ENCODE peak calls at places on chromosomes 11 and 22, in nine cellular contexts. D is endothelial cell of umbilical vein; Q is mesenchymal stem cell; P is right lobe of liver; Z is uterus; G is H9; M is CD8-positive, alpha-beta T cell; A is Peyer's patch; H is MM.1S. C is an unnamed sample.
A peak's percentile ranks its signal among the peaks of the same experiment; 100 is the strongest.

GRCh38 chr22:22955866-22956535 is 68.4 kb downstream of the IGLL5 start:
- DNase-seq in A (peak; percentile 89), Q (peak; percentile 47), G (peak; percentile 66), Z (peak; percentile 40), P (peak; percentile 74), H (peak; percentile 83), M (peak; percentile 78), D (peak; percentile 43), C (peak; percentile 66)

GRCh38 chr11:131025020-131025419 is 108.7 kb upstream of the SNX19 start:
- DNase-seq in G (peak; percentile 59), D (no peak), M (no peak), A (no peak), Z (no peak), P (no peak), H (no peak), Q (peak; percentile 59), C (no peak)

GRCh38 chr22:20558534-20558933 is 51.1 kb downstream of the MED15 start:
- DNase-seq in Q (no peak), Z (no peak), M (no peak), H (no peak), G (no peak), P (no peak), D (no peak), A (no peak), C (no peak)

GRCh38 chr22:29207562-29208501 is 2.1 kb downstream of the EMID1 start:
- DNase-seq in Z (no peak), D (no peak), M (no peak), P (no peak), G (no peak), Q (no peak), A (no peak), H (no peak), C (no peak)

GRCh38 chr11:133500435-133500834 is 31.9 kb downstream of the OPCML start:
- DNase-seq in G (peak; percentile 25), M (no peak), P (no peak), Z (no peak), D (no peak), Q (no peak), A (no peak), H (no peak), C (no peak)

GRCh38 chr11:100354736-100355135 is 332.4 kb upstream of the ARHGAP42 start:
- DNase-seq in Q (peak; percentile 5), H (no peak), D (no peak), P (no peak), A (no peak), M (no peak), G (no peak), Z (no peak), C (no peak)

GRCh38 chr11:78770931-78771330 is 196.3 kb upstream of the NARS2 start:
- DNase-seq in Q (no peak), G (no peak), Z (no peak), P (peak; percentile 93), D (no peak), H (no peak), A (no peak), M (no peak), C (no peak)

GRCh38 chr22:35462558-35463230 is 62.8 kb downstream of the MCM5 start:
- DNase-seq in G (no peak), D (no peak), A (no peak), Q (no peak), P (no peak), M (no peak), H (no peak), Z (peak; percentile 42), C (no peak)

GRCh38 chr11:1876361-1877063 is 15.2 kb downstream of the PRR33 start:
- DNase-seq in H (no peak), P (peak; percentile 56), Z (peak; percentile 80), G (peak; percentile 77), Q (peak; percentile 63), M (no peak), A (peak; percentile 65), D (no peak), C (no peak)

GRCh38 chr11:73350908-73351636 is 25.1 kb upstream of the RELT start:
- DNase-seq in H (peak; percentile 74), P (no peak), Q (peak; percentile 85), D (peak; percentile 73), A (peak; percentile 78), Z (peak; percentile 64), G (peak; percentile 56), M (peak; percentile 75), C (peak; percentile 77)

GRCh38 chr11:128840137-128840536 is 27.0 kb downstream of the KCNJ1 start:
- DNase-seq in G (no peak), P (no peak), A (no peak), D (peak; percentile 49), Z (no peak), H (no peak), Q (no peak), M (no peak), C (peak; percentile 30)

GRCh38 chr11:11806586-11806985 is 35.2 kb upstream of the USP47 start:
- DNase-seq in Z (no peak), Q (no peak), P (no peak), A (no peak), D (no peak), M (no peak), G (no peak), H (no peak), C (no peak)

GRCh38 chr11:133650082-133650481 is 117.8 kb upstream of the OPCML start:
- DNase-seq in Z (no peak), Q (no peak), G (no peak), A (no peak), D (no peak), M (no peak), P (no peak), H (no peak), C (no peak)

GRCh38 chr11:117230286-117230961 is 1.4 kb downstream of the PCSK7 start:
- DNase-seq in G (no peak), Z (no peak), P (no peak), Q (no peak), D (no peak), A (no peak), M (peak; percentile 67), H (no peak), C (peak; percentile 61)

GRCh38 chr22:27985323-27986275 is 66.5 kb upstream of the PITPNB start:
- DNase-seq in A (peak; percentile 14), M (peak; percentile 43), H (no peak), Z (no peak), D (no peak), Q (no peak), P (peak; percentile 23), G (no peak), C (no peak)

GRCh38 chr11:77183421-77183984 is 55.5 kb downstream of the MYO7A start:
- DNase-seq in H (no peak), G (no peak), M (no peak), Z (no peak), D (no peak), Q (no peak), A (no peak), P (no peak), C (no peak)

GRCh38 chr22:39409630-39410029 is 10.1 kb downstream of the TAB1 start:
- DNase-seq in M (no peak), A (no peak), G (no peak), Z (no peak), D (no peak), Q (no peak), P (no peak), H (no peak), C (no peak)

GRCh38 chr11:5004429-5005274 is 10.0 kb downstream of the OR51L1 start:
- DNase-seq in G (peak; percentile 40), H (peak; percentile 58), M (no peak), Q (peak; percentile 54), P (peak; percentile 55), A (peak; percentile 53), D (peak; percentile 55), Z (no peak), C (no peak)

DNA sequence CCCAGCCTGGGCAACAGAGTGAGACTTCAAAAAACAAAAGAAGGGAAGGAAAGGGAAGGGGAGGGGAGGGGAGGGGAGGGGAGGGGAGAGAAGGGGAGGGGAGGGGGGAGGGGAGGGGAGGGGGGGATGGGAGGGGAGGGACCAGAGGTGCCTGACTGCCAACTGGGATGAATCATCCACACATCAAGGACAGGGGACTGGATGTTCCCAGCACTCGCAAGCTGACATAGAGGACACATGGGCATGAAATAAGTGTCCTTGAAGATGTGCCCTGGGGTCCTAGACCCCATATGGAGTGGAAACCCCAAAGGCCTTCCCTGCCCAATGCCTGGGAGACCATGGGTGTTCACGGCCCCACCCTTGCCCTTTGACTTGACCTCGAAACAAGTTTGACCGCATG is 19.8 kb downstream of the TST start:
- DNase-seq in A (no peak), H (no peak), M (no peak), D (no peak), G (peak; percentile 26), Z (no peak), P (no peak), Q (no peak), C (no peak)
- H3K9me3 ChIP-seq in A (no peaks in the 10 kb centered on the region), H (no peaks in the 10 kb centered on the region), M (no peaks in the 10 kb centered on the region), D (no peaks in the 10 kb centered on the region), G (no peaks in the 10 kb centered on the region), Z (no peaks in the 10 kb centered on the region), P (no peaks in the 10 kb centered on the region), Q (no peaks in the 10 kb centered on the region), C (no peaks in the 10 kb centered on the region)

DNA sequence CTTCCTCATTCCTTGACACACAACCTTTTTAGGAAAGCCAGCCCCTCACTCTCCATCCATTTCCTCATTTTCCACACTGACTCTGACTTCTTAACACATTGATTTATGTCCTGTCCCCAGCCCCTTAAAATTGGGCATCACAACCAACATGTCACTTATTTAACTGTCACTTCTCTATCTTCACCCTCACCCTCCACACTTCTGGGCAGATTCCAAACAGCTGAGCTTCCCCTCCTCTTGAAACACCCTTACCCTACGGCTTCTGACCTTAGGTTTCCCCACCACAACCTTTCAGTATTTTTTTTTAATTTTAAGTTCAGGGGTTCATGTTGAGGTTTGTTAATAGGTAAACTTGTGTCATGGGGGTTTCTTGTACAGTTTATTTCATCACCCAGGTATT is 696.3 kb downstream of the DLG2 start:
- DNase-seq in P (no peak), Z (no peak), M (no peak), H (no peak), A (no peak), Q (no peak), G (no peak), D (no peak), C (no peak)
- H3K9me3 ChIP-seq in P (no peaks in the 10 kb centered on the region), Z (no peaks in the 10 kb centered on the region), M (no peaks in the 10 kb centered on the region), H (no peaks in the 10 kb centered on the region), A (no peaks in the 10 kb centered on the region), Q (peaks cover 7% of the 10 kb centered on the region), G (no peaks in the 10 kb centered on the region), D (peaks cover 4% of the 10 kb centered on the region), C (no peaks in the 10 kb centered on the region)

DNA sequence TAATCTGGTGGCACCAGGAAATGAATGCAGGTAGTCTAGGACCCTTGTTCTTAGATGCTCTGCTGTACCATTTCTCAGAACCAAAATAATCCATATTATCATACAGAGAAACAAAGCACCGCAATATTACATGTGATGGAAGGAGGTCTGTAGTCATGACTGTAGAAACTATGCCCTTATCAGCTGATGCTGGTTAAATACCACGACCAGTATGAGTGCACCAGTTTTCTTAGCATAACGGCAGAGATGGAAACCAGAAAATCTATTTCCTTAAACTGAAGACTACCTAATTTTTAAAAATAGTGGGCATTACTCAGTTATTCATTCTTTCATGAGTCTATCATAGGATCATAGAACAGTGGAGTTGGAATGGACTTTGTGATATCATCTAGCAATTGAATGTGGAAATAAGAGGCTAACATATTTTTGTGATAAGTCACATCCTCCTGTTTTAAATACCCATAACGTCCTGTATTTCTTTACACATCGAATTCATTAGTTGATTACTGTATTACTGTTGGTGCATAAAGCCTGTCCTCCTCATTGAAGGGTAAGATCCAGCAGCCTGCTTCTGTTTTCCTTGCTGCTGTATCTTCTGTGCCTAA is 15.1 kb downstream of the JHY start:
- DNase-seq in Z (no peak), H (no peak), G (no peak), M (no peak), D (peak; percentile 55), P (no peak), A (no peak), Q (peak; percentile 10), C (no peak)
- H3K9me3 ChIP-seq in Z (no peaks in the 10 kb centered on the region), H (no peaks in the 10 kb centered on the region), G (no peaks in the 10 kb centered on the region), M (no peaks in the 10 kb centered on the region), D (no peaks in the 10 kb centered on the region), P (no peaks in the 10 kb centered on the region), A (no peaks in the 10 kb centered on the region), Q (no peaks in the 10 kb centered on the region), C (no peaks in the 10 kb centered on the region)

GRCh38 chr11:49952091-49952490 is at the start of gene OR4C13:
- DNase-seq in D (no peak), P (no peak), Z (no peak), Q (no peak), H (no peak), G (no peak), A (no peak), M (no peak), C (no peak)
- H3K9me3 ChIP-seq in D (peaks cover 3% of the 10 kb centered on the region), P (no peaks in the 10 kb centered on the region), Z (no peaks in the 10 kb centered on the region), Q (no peaks in the 10 kb centered on the region), H (no peaks in the 10 kb centered on the region), G (peaks cover 48% of the 10 kb centered on the region), A (no peaks in the 10 kb centered on the region), M (no peaks in the 10 kb centered on the region), C (no peaks in the 10 kb centered on the region)